ENCODE peak calls at places on chromosomes 4 and X, in nine cellular contexts. One of them, this sample, is unnamed.

GRCh38 chrX:24292358-24292757 is 21.5 kb downstream of the SUPT20HL2 start:
- DNase-seq in WTC11: no peak
- DNase-seq in HFFc6: no peak
- DNase-seq in left ventricle myocardium inferior: no peak
- DNase-seq in cardiac muscle cell: no peak
- DNase-seq in B cell: no peak
- DNase-seq in epithelial cell of esophagus: no peak
- DNase-seq in right lobe of liver: no peak
- DNase-seq in WERI-Rb-1: no peak
- DNase-seq in this sample: no peak

GRCh38 chr4:121898150-121898549 is 27.9 kb upstream of the BBS7 start:
- DNase-seq in left ventricle myocardium inferior: no peak
- DNase-seq in WTC11: peak
- DNase-seq in cardiac muscle cell: no peak
- DNase-seq in WERI-Rb-1: peak
- DNase-seq in B cell: no peak
- DNase-seq in right lobe of liver: no peak
- DNase-seq in HFFc6: no peak
- DNase-seq in epithelial cell of esophagus: peak
- DNase-seq in this sample: no peak

GRCh38 chr4:128225148-128225547 is 62.5 kb downstream of the PGRMC2 start:
- DNase-seq in WERI-Rb-1: no peak
- DNase-seq in left ventricle myocardium inferior: no peak
- DNase-seq in B cell: no peak
- DNase-seq in epithelial cell of esophagus: no peak
- DNase-seq in right lobe of liver: no peak
- DNase-seq in WTC11: no peak
- DNase-seq in cardiac muscle cell: peak
- DNase-seq in HFFc6: peak
- DNase-seq in this sample: no peak

GRCh38 chrX:151680805-151681204 is 14.5 kb upstream of the PRRG3 start:
- DNase-seq in cardiac muscle cell: peak
- DNase-seq in B cell: no peak
- DNase-seq in HFFc6: no peak
- DNase-seq in WTC11: peak
- DNase-seq in epithelial cell of esophagus: peak
- DNase-seq in right lobe of liver: peak
- DNase-seq in WERI-Rb-1: peak
- DNase-seq in left ventricle myocardium inferior: no peak
- DNase-seq in this sample: no peak

GRCh38 chr4:895596-895995 is 36.5 kb downstream of the GAK start:
- DNase-seq in HFFc6: no peak
- DNase-seq in cardiac muscle cell: no peak
- DNase-seq in right lobe of liver: no peak
- DNase-seq in epithelial cell of esophagus: no peak
- DNase-seq in B cell: no peak
- DNase-seq in WTC11: no peak
- DNase-seq in left ventricle myocardium inferior: no peak
- DNase-seq in WERI-Rb-1: no peak
- DNase-seq in this sample: no peak

GRCh38 chrX:118521435-118521834 is 25.8 kb downstream of the DOCK11 start:
- DNase-seq in WTC11: no peak
- DNase-seq in left ventricle myocardium inferior: no peak
- DNase-seq in right lobe of liver: no peak
- DNase-seq in epithelial cell of esophagus: peak
- DNase-seq in HFFc6: peak
- DNase-seq in B cell: no peak
- DNase-seq in WERI-Rb-1: no peak
- DNase-seq in cardiac muscle cell: no peak
- DNase-seq in this sample: no peak

GRCh38 chr4:156957558-156957957 is 14.0 kb downstream of the PDGFC start:
- DNase-seq in left ventricle myocardium inferior: no peak
- DNase-seq in epithelial cell of esophagus: no peak
- DNase-seq in B cell: no peak
- DNase-seq in HFFc6: no peak
- DNase-seq in WTC11: no peak
- DNase-seq in WERI-Rb-1: no peak
- DNase-seq in cardiac muscle cell: no peak
- DNase-seq in right lobe of liver: no peak
- DNase-seq in this sample: no peak

GRCh38 chrX:115058276-115058675 is 40.9 kb upstream of the IL13RA2 start:
- DNase-seq in cardiac muscle cell: no peak
- DNase-seq in epithelial cell of esophagus: peak
- DNase-seq in WTC11: no peak
- DNase-seq in B cell: no peak
- DNase-seq in right lobe of liver: no peak
- DNase-seq in left ventricle myocardium inferior: no peak
- DNase-seq in WERI-Rb-1: no peak
- DNase-seq in HFFc6: peak
- DNase-seq in this sample: no peak

GRCh38 chrX:149208285-149208684 is 296.8 kb downstream of the IDS start:
- DNase-seq in right lobe of liver: no peak
- DNase-seq in WERI-Rb-1: no peak
- DNase-seq in WTC11: no peak
- DNase-seq in cardiac muscle cell: no peak
- DNase-seq in HFFc6: no peak
- DNase-seq in epithelial cell of esophagus: no peak
- DNase-seq in B cell: no peak
- DNase-seq in left ventricle myocardium inferior: no peak
- DNase-seq in this sample: no peak

GRCh38 chr4:166318810-166319525 is 445.9 kb downstream of the TLL1 start:
- DNase-seq in B cell: no peak
- DNase-seq in WERI-Rb-1: no peak
- DNase-seq in WTC11: no peak
- DNase-seq in left ventricle myocardium inferior: no peak
- DNase-seq in right lobe of liver: no peak
- DNase-seq in epithelial cell of esophagus: peak
- DNase-seq in HFFc6: peak
- DNase-seq in cardiac muscle cell: no peak
- DNase-seq in this sample: no peak

GRCh38 chr4:182264139-182264752 is 21.0 kb downstream of the TENM3 start:
- DNase-seq in HFFc6: no peak
- DNase-seq in right lobe of liver: no peak
- DNase-seq in cardiac muscle cell: no peak
- DNase-seq in left ventricle myocardium inferior: no peak
- DNase-seq in WTC11: no peak
- DNase-seq in epithelial cell of esophagus: no peak
- DNase-seq in B cell: no peak
- DNase-seq in WERI-Rb-1: no peak
- DNase-seq in this sample: no peak
- TF ChIP-seq CTCF in HFFc6: no peak
- TF ChIP-seq CTCF in right lobe of liver: no peak
- TF ChIP-seq CTCF in cardiac muscle cell: no peak
- TF ChIP-seq CTCF in left ventricle myocardium inferior: no peak
- TF ChIP-seq CTCF in WTC11: no peak
- TF ChIP-seq CTCF in epithelial cell of esophagus: no peak
- TF ChIP-seq CTCF in B cell: no peak
- TF ChIP-seq CTCF in WERI-Rb-1: no peak
- TF ChIP-seq CTCF in this sample: no peak

GRCh38 chr4:182927505-182927904 is 10.3 kb upstream of the DCTD start:
- DNase-seq in B cell: no peak
- DNase-seq in left ventricle myocardium inferior: no peak
- DNase-seq in WERI-Rb-1: no peak
- DNase-seq in cardiac muscle cell: no peak
- DNase-seq in HFFc6: no peak
- DNase-seq in right lobe of liver: no peak
- DNase-seq in epithelial cell of esophagus: no peak
- DNase-seq in WTC11: no peak
- DNase-seq in this sample: no peak

GRCh38 chr4:182924497-182924896 is 7.3 kb upstream of the DCTD start:
- DNase-seq in right lobe of liver: no peak
- DNase-seq in WERI-Rb-1: no peak
- DNase-seq in WTC11: no peak
- DNase-seq in epithelial cell of esophagus: no peak
- DNase-seq in B cell: no peak
- DNase-seq in left ventricle myocardium inferior: no peak
- DNase-seq in cardiac muscle cell: no peak
- DNase-seq in HFFc6: no peak
- DNase-seq in this sample: no peak

GRCh38 chr4:182923376-182923775 is 6.2 kb upstream of the DCTD start:
- DNase-seq in WTC11: no peak
- DNase-seq in left ventricle myocardium inferior: no peak
- DNase-seq in cardiac muscle cell: no peak
- DNase-seq in WERI-Rb-1: no peak
- DNase-seq in B cell: no peak
- DNase-seq in HFFc6: no peak
- DNase-seq in epithelial cell of esophagus: no peak
- DNase-seq in right lobe of liver: no peak
- DNase-seq in this sample: no peak

GRCh38 chr4:182923796-182924365 is 6.7 kb upstream of the DCTD start:
- DNase-seq in B cell: no peak
- DNase-seq in left ventricle myocardium inferior: no peak
- DNase-seq in WERI-Rb-1: no peak
- DNase-seq in cardiac muscle cell: no peak
- DNase-seq in epithelial cell of esophagus: no peak
- DNase-seq in right lobe of liver: no peak
- DNase-seq in WTC11: no peak
- DNase-seq in HFFc6: no peak
- DNase-seq in this sample: no peak

GRCh38 chr4:182925298-182925738 is 8.1 kb upstream of the DCTD start:
- DNase-seq in B cell: peak
- DNase-seq in epithelial cell of esophagus: peak
- DNase-seq in right lobe of liver: peak
- DNase-seq in cardiac muscle cell: peak
- DNase-seq in left ventricle myocardium inferior: peak
- DNase-seq in WTC11: peak
- DNase-seq in WERI-Rb-1: peak
- DNase-seq in HFFc6: peak
- DNase-seq in this sample: no peak
- TF ChIP-seq CTCF in B cell: peak
- TF ChIP-seq CTCF in epithelial cell of esophagus: peak
- TF ChIP-seq CTCF in right lobe of liver: peak
- TF ChIP-seq CTCF in cardiac muscle cell: peak
- TF ChIP-seq CTCF in left ventricle myocardium inferior: peak
- TF ChIP-seq CTCF in WTC11: peak
- TF ChIP-seq CTCF in WERI-Rb-1: peak
- TF ChIP-seq CTCF in HFFc6: peak
- TF ChIP-seq CTCF in this sample: peak

GRCh38 chr4:182855877-182856276 is 61.3 kb downstream of the DCTD start:
- DNase-seq in WERI-Rb-1: no peak
- DNase-seq in right lobe of liver: no peak
- DNase-seq in left ventricle myocardium inferior: no peak
- DNase-seq in HFFc6: no peak
- DNase-seq in B cell: no peak
- DNase-seq in epithelial cell of esophagus: no peak
- DNase-seq in WTC11: no peak
- DNase-seq in cardiac muscle cell: no peak
- DNase-seq in this sample: no peak

GRCh38 chr4:182856862-182857261 is 60.3 kb downstream of the DCTD start:
- DNase-seq in WERI-Rb-1: no peak
- DNase-seq in epithelial cell of esophagus: no peak
- DNase-seq in HFFc6: no peak
- DNase-seq in right lobe of liver: no peak
- DNase-seq in left ventricle myocardium inferior: no peak
- DNase-seq in cardiac muscle cell: no peak
- DNase-seq in B cell: no peak
- DNase-seq in WTC11: no peak
- DNase-seq in this sample: no peak

GRCh38 chr4:182854466-182854865 is 62.7 kb downstream of the DCTD start:
- DNase-seq in B cell: no peak
- DNase-seq in epithelial cell of esophagus: no peak
- DNase-seq in left ventricle myocardium inferior: no peak
- DNase-seq in cardiac muscle cell: no peak
- DNase-seq in WTC11: no peak
- DNase-seq in WERI-Rb-1: no peak
- DNase-seq in HFFc6: no peak
- DNase-seq in right lobe of liver: no peak
- DNase-seq in this sample: no peak

GRCh38 chr4:182855312-182855711 is 61.9 kb downstream of the DCTD start:
- DNase-seq in WTC11: no peak
- DNase-seq in HFFc6: no peak
- DNase-seq in epithelial cell of esophagus: no peak
- DNase-seq in right lobe of liver: no peak
- DNase-seq in WERI-Rb-1: no peak
- DNase-seq in cardiac muscle cell: no peak
- DNase-seq in left ventricle myocardium inferior: no peak
- DNase-seq in B cell: no peak
- DNase-seq in this sample: no peak

GRCh38 chr4:182853731-182854130 is 63.5 kb downstream of the DCTD start:
- DNase-seq in B cell: no peak
- DNase-seq in WERI-Rb-1: no peak
- DNase-seq in right lobe of liver: no peak
- DNase-seq in cardiac muscle cell: no peak
- DNase-seq in HFFc6: no peak
- DNase-seq in left ventricle myocardium inferior: no peak
- DNase-seq in epithelial cell of esophagus: no peak
- DNase-seq in WTC11: no peak
- DNase-seq in this sample: no peak
- TF ChIP-seq CTCF in B cell: no peak
- TF ChIP-seq CTCF in WERI-Rb-1: no peak
- TF ChIP-seq CTCF in right lobe of liver: no peak
- TF ChIP-seq CTCF in cardiac muscle cell: no peak
- TF ChIP-seq CTCF in HFFc6: no peak
- TF ChIP-seq CTCF in left ventricle myocardium inferior: no peak
- TF ChIP-seq CTCF in epithelial cell of esophagus: no peak
- TF ChIP-seq CTCF in WTC11: no peak
- TF ChIP-seq CTCF in this sample: no peak

GRCh38 chr4:53377319-53378170 is at the start of gene FIP1L1:
- DNase-seq in B cell: peak
- DNase-seq in WERI-Rb-1: peak
- DNase-seq in HFFc6: peak
- DNase-seq in WTC11: peak
- DNase-seq in epithelial cell of esophagus: peak
- DNase-seq in right lobe of liver: peak
- DNase-seq in left ventricle myocardium inferior: peak
- DNase-seq in cardiac muscle cell: peak
- DNase-seq in this sample: peak

GRCh38 chr4:53366301-53366716 is 448 bp upstream of the SCFD2 start:
- DNase-seq in cardiac muscle cell: no peak
- DNase-seq in HFFc6: no peak
- DNase-seq in WERI-Rb-1: no peak
- DNase-seq in left ventricle myocardium inferior: no peak
- DNase-seq in epithelial cell of esophagus: no peak
- DNase-seq in WTC11: no peak
- DNase-seq in B cell: no peak
- DNase-seq in right lobe of liver: no peak
- DNase-seq in this sample: no peak

GRCh38 chr4:53376900-53377299 is 541 bp upstream of the FIP1L1 start:
- DNase-seq in right lobe of liver: no peak
- DNase-seq in WTC11: no peak
- DNase-seq in HFFc6: no peak
- DNase-seq in epithelial cell of esophagus: no peak
- DNase-seq in cardiac muscle cell: no peak
- DNase-seq in left ventricle myocardium inferior: no peak
- DNase-seq in B cell: no peak
- DNase-seq in WERI-Rb-1: no peak
- DNase-seq in this sample: no peak

GRCh38 chr4:53374777-53375258 is 2.6 kb upstream of the FIP1L1 start:
- DNase-seq in HFFc6: no peak
- DNase-seq in WERI-Rb-1: no peak
- DNase-seq in B cell: no peak
- DNase-seq in WTC11: no peak
- DNase-seq in right lobe of liver: no peak
- DNase-seq in left ventricle myocardium inferior: no peak
- DNase-seq in epithelial cell of esophagus: no peak
- DNase-seq in cardiac muscle cell: no peak
- DNase-seq in this sample: no peak

GRCh38 chr4:53371843-53372521 is 5.5 kb upstream of the FIP1L1 start:
- DNase-seq in epithelial cell of esophagus: peak
- DNase-seq in HFFc6: no peak
- DNase-seq in B cell: no peak
- DNase-seq in right lobe of liver: no peak
- DNase-seq in WTC11: no peak
- DNase-seq in left ventricle myocardium inferior: no peak
- DNase-seq in cardiac muscle cell: no peak
- DNase-seq in WERI-Rb-1: no peak
- DNase-seq in this sample: no peak
- TF ChIP-seq CTCF in epithelial cell of esophagus: no peak
- TF ChIP-seq CTCF in HFFc6: no peak
- TF ChIP-seq CTCF in B cell: no peak
- TF ChIP-seq CTCF in right lobe of liver: no peak
- TF ChIP-seq CTCF in WTC11: no peak
- TF ChIP-seq CTCF in left ventricle myocardium inferior: no peak
- TF ChIP-seq CTCF in cardiac muscle cell: no peak
- TF ChIP-seq CTCF in WERI-Rb-1: no peak
- TF ChIP-seq CTCF in this sample: no peak

This sample was measured in RWPE2.